ENCODE peak calls at places on chromosomes 1 and 21, in five cellular contexts. Y, O, F, N and C are unnamed samples.

GRCh38 chr1:72283204-72284083 is 1.1 kb upstream of the NEGR1 start:
- DNase-seq in Y (peak), O (peak), F (no peak), N (peak), C (peak)

GRCh38 chr21:42163511-42163863 is 55.5 kb upstream of the ABCG1 start:
- DNase-seq in Y (no peak), O (no peak), F (no peak), N (no peak), C (no peak)

GRCh38 chr1:85465099-85465790 is at the start of gene DDAH1:
- DNase-seq in Y (peak), O (peak), F (no peak), N (peak), C (no peak)

GRCh38 chr1:117757668-117758067 is 151.8 kb downstream of the TENT5C start:
- DNase-seq in Y (no peak), O (no peak), F (no peak), N (no peak), C (no peak)

GRCh38 chr1:53155534-53155933 is 13.1 kb upstream of the SLC1A7 start:
- DNase-seq in Y (no peak), O (no peak), F (no peak), N (no peak), C (no peak)

GRCh38 chr1:204493882-204494280 is 724 bp downstream of the PIK3C2B start:
- DNase-seq in Y (no peak), O (peak), F (no peak), N (peak), C (peak)

GRCh38 chr1:189782280-189782679 is 695.4 kb downstream of the BRINP3 start:
- DNase-seq in Y (no peak), O (no peak), F (no peak), N (no peak), C (no peak)

GRCh38 chr1:176187001-176187400 is 20.1 kb downstream of the COP1 start:
- DNase-seq in Y (no peak), O (no peak), F (no peak), N (peak), C (no peak)

GRCh38 chr1:27395441-27396195 is 3.2 kb downstream of the GPR3 start:
- DNase-seq in Y (peak), O (peak), F (peak), N (peak), C (peak)

GRCh38 chr1:54808443-54809207 is 7.5 kb upstream of the TTC22 start:
- DNase-seq in Y (no peak), O (no peak), F (no peak), N (no peak), C (no peak)

GRCh38 chr1:154276797-154277196 is 4.4 kb downstream of the HAX1 start:
- DNase-seq in Y (no peak), O (peak), F (no peak), N (no peak), C (no peak)

GRCh38 chr1:100449477-100449876 is 88.5 kb upstream of the GPR88 start:
- DNase-seq in Y (no peak), O (no peak), F (no peak), N (no peak), C (no peak)

GRCh38 chr1:53060580-53060979 is 1.4 kb upstream of the PODN start:
- DNase-seq in Y (no peak), O (no peak), F (no peak), N (peak), C (no peak)

GRCh38 chr1:57910782-57911181 is 486.9 kb upstream of the DAB1 start:
- DNase-seq in Y (peak), O (no peak), F (no peak), N (no peak), C (no peak)

GRCh38 chr1:60866251-60866650 is 216.1 kb upstream of the NFIA start:
- DNase-seq in Y (no peak), O (no peak), F (no peak), N (no peak), C (no peak)

GRCh38 chr1:204560590-204560989 is 44.4 kb downstream of the MDM4 start:
- DNase-seq in Y (peak), O (no peak), F (no peak), N (peak), C (no peak)

GRCh38 chr1:224253721-224254120 is 70.7 kb downstream of the DEGS1 start:
- DNase-seq in Y (no peak), O (no peak), F (no peak), N (no peak), C (no peak)

GRCh38 chr1:156356875-156357534 is 12.0 kb upstream of the RHBG start:
- DNase-seq in Y (peak), O (peak), F (no peak), N (no peak), C (peak)

GRCh38 chr1:154344977-154345837 is 19.9 kb downstream of the ATP8B2 start:
- DNase-seq in Y (no peak), O (peak), F (no peak), N (peak), C (peak)

GRCh38 chr1:226444901-226445300 is 37.0 kb upstream of the PARP1 start:
- DNase-seq in Y (no peak), O (no peak), F (no peak), N (no peak), C (peak)

GRCh38 chr1:187870567-187870966 is 1041.8 kb downstream of the PLA2G4A start:
- DNase-seq in Y (no peak), O (no peak), F (no peak), N (no peak), C (no peak)

GRCh38 chr1:232508161-232508661 is 121.7 kb downstream of the SIPA1L2 start:
- DNase-seq in Y (no peak), O (no peak), F (no peak), N (no peak), C (no peak)

GRCh38 chr1:6867688-6868370 is 82.6 kb downstream of the CAMTA1 start:
- DNase-seq in Y (peak), O (no peak), F (no peak), N (no peak), C (no peak)

GRCh38 chr1:151860504-151861187 is 7.1 kb upstream of the THEM5 start:
- DNase-seq in Y (no peak), O (no peak), F (no peak), N (no peak), C (no peak)

GRCh38 chr1:115476616-115477015 is 138.6 kb upstream of the NGF start:
- DNase-seq in Y (no peak), O (no peak), F (no peak), N (no peak), C (no peak)

GRCh38 chr1:169534653-169535052 is 48.9 kb upstream of the SLC19A2 start:
- DNase-seq in Y (no peak), O (no peak), F (no peak), N (no peak), C (no peak)

GRCh38 chr1:168960114-168960513 is 146.4 kb upstream of the ATP1B1 start:
- DNase-seq in Y (no peak), O (no peak), F (no peak), N (no peak), C (no peak)

GRCh38 chr21:37367758-37368535 is 1.4 kb downstream of the DYRK1A start:
- DNase-seq in Y (peak), O (peak), F (no peak), N (peak), C (peak)

GRCh38 chr1:160208179-160209040 is 3.2 kb downstream of the PEA15 start:
- DNase-seq in Y (no peak), O (no peak), F (no peak), N (peak), C (no peak)

GRCh38 chr1:215056584-215056983 is 26.0 kb upstream of the KCNK2 start:
- DNase-seq in Y (peak), O (no peak), F (no peak), N (peak), C (no peak)

GRCh38 chr1:55062801-55063561 is 23.6 kb downstream of the PCSK9 start:
- DNase-seq in Y (no peak), O (no peak), F (no peak), N (no peak), C (no peak)

GRCh38 chr1:204577794-204578478 is 61.7 kb downstream of the MDM4 start:
- DNase-seq in Y (no peak), O (no peak), F (no peak), N (no peak), C (no peak)

GRCh38 chr1:29171089-29171488 is 10.6 kb downstream of the SRSF4 start:
- DNase-seq in Y (no peak), O (no peak), F (no peak), N (no peak), C (no peak)

GRCh38 chr1:33575324-33575879 is 103.0 kb downstream of the ZSCAN20 start:
- DNase-seq in Y (no peak), O (no peak), F (no peak), N (no peak), C (no peak)

DNA sequence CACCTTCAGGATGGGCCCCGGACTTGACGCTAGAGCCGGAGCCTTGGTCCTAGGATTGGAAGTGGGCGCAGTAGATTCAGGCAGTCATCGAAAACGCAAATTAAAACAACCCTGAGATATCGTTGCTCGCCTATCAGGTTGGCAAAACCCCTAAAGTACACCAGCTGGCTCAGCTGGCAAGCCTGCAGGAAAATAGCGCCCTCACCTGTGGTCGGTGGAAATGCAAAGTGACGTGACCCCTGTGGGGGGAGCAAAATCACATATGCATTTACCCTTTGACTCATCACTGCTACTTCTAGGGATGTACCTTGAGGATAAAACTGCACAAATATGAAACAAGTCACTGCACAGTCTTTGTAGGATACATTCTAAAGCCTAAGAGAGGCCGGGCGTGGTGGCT is 170.3 kb upstream of the TMEM51 start:
- DNase-seq in Y (no peak), O (no peak), F (no peak), N (no peak), C (no peak)
- TF ChIP-seq CTCF in Y (no peak), O (no peak), F (peak), N (peak), C (no peak)

DNA sequence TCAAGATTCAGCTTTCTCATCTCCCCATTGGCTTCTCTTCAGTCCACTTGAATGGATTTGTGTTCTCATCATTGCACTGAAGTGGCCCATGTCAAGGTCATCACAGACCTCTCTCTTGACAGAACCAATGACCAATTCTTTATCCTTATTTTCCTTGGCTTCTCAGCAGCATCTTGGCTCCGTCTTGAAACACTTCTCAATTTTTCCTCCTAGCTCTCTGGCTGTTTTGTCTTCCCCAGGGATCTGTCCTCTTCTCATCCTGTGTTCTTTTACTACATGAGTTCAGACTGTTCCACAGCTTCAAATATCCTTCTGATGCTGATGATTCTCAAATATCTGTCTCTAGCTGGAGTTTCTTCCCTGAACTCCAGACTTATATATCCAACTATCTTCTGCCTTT is 78.6 kb downstream of the COLGALT2 start:
- DNase-seq in Y (no peak), O (no peak), F (no peak), N (no peak), C (no peak)
- TF ChIP-seq CTCF in Y (no peak), O (no peak), F (no peak), N (no peak), C (no peak)

DNA sequence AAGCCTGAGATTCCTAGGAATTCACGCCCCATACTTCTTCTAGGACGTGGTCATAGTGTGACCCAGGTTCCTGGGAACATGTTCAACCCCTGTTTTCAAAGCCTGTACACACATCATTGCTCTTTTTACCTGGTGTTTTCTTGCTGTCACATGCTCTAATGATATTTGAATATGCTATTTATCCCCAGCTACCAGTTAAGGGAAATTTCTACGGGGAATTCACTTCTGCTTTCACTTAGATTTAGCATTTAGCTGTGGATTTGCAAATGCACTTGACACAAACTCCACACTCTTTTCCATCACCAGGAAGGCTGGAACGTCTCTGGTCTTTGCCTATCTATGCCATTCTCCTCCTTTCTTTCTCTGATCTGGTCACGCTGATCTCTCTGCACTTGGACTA is 11.3 kb upstream of the SAMSN1 start:
- DNase-seq in Y (no peak), O (no peak), F (no peak), N (no peak), C (peak)
- TF ChIP-seq CTCF in Y (no peak), O (no peak), F (no peak), N (no peak), C (no peak)

DNA sequence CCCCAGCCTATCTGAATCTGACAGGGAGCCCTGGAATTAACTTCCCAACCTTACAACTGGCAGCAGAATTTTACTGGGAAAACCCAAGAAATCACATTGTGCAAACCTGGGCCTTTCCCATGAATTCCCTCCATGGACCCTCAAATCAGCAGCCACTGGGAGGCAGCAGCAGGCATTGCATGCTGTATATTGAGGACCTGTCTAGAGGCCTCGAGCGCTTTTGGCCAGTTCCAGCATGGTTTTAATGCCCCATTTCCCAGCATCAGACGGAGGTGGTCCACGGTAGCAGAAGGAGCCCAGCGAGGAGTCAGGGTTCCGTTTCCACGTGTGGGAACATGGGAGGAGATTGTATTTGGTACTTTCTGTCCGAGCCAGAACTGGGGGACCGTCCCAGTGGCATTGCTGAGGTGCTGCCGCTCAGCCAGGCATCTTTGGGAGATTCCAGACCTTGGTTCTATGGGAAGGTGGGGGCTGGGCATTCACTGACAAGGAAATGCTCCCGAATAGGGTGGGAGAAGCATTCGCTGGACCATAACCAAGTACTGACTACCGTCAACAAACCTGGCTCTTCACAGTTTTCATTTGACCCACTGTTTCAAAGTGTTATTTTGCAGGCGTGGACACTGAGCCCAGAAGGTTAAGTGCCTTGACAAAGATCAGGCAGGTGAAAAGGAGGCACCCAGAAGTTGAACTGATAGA is 15.9 kb downstream of the BMP8A start:
- DNase-seq in Y (no peak), O (no peak), F (no peak), N (no peak), C (no peak)
- TF ChIP-seq CTCF in Y (no peak), O (no peak), F (peak), N (peak), C (peak)

DNA sequence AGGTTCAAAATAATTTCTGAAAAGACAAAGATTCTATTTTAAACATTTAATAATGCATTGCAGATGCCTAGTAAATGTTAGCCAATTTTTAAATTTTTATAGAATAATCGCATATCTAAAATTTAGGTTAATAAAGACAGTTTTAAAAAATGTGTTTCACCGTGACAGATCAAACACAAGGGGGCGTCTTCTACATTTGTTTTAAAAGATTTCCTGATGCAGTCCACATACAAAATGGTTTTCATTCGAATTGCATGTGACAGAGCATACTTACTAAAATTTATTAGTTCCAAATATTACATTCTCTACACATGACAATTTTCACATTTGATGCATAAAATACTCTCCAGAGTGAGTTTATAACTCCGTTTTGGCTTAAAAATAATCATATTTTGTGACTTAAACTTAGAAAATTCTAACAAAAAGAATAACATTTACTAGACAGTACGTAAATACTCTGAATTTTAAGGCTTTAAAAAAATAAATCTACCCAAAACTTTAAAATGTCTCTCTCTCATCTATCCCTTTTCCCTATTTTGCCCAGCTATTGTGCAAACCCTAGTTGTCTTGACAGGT is 75.5 kb downstream of the ADAMTS1 start:
- DNase-seq in Y (no peak), O (peak), F (no peak), N (peak), C (no peak)
- TF ChIP-seq CTCF in Y (peak), O (no peak), F (peak), N (peak), C (no peak)

GRCh38 chr1:181314959-181315358 is 168.4 kb upstream of the CACNA1E start:
- DNase-seq in Y (no peak), O (no peak), F (no peak), N (no peak), C (no peak)
- TF ChIP-seq CTCF in Y (no peak), O (no peak), F (no peak), N (no peak), C (no peak)

DNA sequence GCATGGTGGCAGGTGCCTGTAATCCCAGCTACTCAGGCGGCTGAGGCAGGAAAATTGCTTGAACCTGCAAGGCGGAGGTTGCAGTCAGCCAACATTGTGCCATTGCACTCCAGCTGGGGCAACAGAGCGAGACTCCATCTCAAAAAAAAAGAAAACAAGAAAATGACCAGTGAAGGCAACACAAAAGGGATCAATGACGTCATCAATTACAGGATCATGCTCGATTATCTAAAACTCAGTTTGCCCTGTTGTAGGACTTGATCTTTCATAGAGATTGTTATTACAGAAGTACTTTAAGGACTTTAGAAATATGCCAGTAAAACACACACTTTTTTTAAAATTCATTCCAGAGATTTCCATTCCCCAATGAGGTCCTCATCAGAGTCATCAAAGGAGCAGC is 147.8 kb downstream of the ETS2 start:
- DNase-seq in Y (no peak), O (no peak), F (no peak), N (no peak), C (no peak)
- TF ChIP-seq CTCF in Y (no peak), O (no peak), F (no peak), N (no peak), C (no peak)

DNA sequence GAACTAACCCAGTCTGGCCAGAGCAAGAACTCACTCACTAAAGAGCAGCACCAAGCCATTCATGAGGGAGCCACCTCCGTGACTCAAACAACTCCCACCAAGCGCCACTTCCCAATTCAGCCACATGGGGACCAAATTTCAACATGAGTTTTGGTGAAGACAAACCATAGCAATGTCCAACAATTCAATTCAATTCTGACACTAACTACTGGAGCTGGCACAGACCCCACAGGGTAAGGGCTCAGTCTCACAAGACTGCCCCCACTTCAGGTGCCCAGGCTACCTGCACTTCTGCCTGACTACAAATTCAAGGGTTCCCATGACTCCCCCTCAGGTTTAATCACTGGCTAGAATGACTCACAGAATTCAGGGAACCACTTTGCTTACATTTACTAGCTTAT is 48.8 kb upstream of the RAP1A start:
- DNase-seq in Y (peak), O (no peak), F (no peak), N (no peak), C (peak)
- TF ChIP-seq CTCF in Y (peak), O (no peak), F (peak), N (peak), C (no peak)

GRCh38 chr1:16011936-16012589 is 5.8 kb downstream of the HSPB7 start:
- DNase-seq in Y (no peak), O (no peak), F (no peak), N (no peak), C (no peak)

GRCh38 chr1:16012590-16013219 is 5.1 kb downstream of the HSPB7 start:
- DNase-seq in Y (no peak), O (peak), F (no peak), N (peak), C (peak)

GRCh38 chr1:16013908-16014258 is 4.0 kb downstream of the HSPB7 start:
- DNase-seq in Y (no peak), O (no peak), F (no peak), N (no peak), C (no peak)

GRCh38 chr1:16014509-16015482 is 3.0 kb downstream of the HSPB7 start:
- DNase-seq in Y (no peak), O (no peak), F (no peak), N (no peak), C (no peak)

GRCh38 chr1:16013220-16013907 is 4.5 kb downstream of the HSPB7 start:
- DNase-seq in Y (peak), O (peak), F (no peak), N (peak), C (peak)
- TF ChIP-seq CTCF in Y (no peak), O (no peak), F (no peak), N (no peak), C (no peak)